ENCODE peak calls at places on chromosomes 5 and 9, in ten cellular contexts. R is NCI-H1694 treated with DMSO at 0.1 percent for 48 hours; H is activated T-cell treated with anti-CD3 and anti-CD28 coated beads, Interleukin-2, amount 50 U/mL, for 72 hours; W is GM23338; O is anterior cingulate cortex; A is mucosa of gallbladder; P is CD4-positive, alpha-beta memory T cell; T is H7; K is fibroblast of the aortic adventitia; B is NCI-H2081. Z is an unnamed sample.
A peak's percentile ranks its signal among the peaks of the same experiment; 100 is the strongest.

GRCh38 chr5:138981131-138981530 is 106.0 kb upstream of the LRRTM2 start:
- DNase-seq in R (no peak), H (no peak), W (no peak), O (no peak), A (no peak), P (no peak), T (no peak), K (peak; percentile 90), B (no peak), Z (no peak)

GRCh38 chr9:21015122-21015815 is 16.2 kb downstream of the HACD4 start:
- DNase-seq in R (no peak), H (no peak), W (peak; percentile 68), O (no peak), A (no peak), P (no peak), T (no peak), K (peak; percentile 70), B (no peak), Z (peak; percentile 21)

GRCh38 chr9:121455527-121456239 is 44.0 kb downstream of the GGTA1 start:
- DNase-seq in R (no peak), H (peak; percentile 69), W (no peak), O (no peak), A (no peak), P (no peak), T (no peak), K (no peak), B (no peak), Z (no peak)

GRCh38 chr5:146059349-146060220 is 45.8 kb downstream of the PLAC8L1 start:
- DNase-seq in R (no peak), H (no peak), W (no peak), O (no peak), A (no peak), P (no peak), T (peak; percentile 42), K (peak; percentile 55), B (no peak), Z (no peak)

GRCh38 chr9:128919409-128919808 is 1.4 kb upstream of the PHYHD1 start:
- DNase-seq in R (no peak), H (no peak), W (no peak), O (no peak), A (no peak), P (no peak), T (peak; percentile 55), K (no peak), B (no peak), Z (no peak)

GRCh38 chr9:74773886-74774479 is 113.7 kb downstream of the TRPM6 start:
- DNase-seq in R (peak; percentile 34), H (peak; percentile 67), W (peak; percentile 84), O (peak; percentile 49), A (peak; percentile 80), P (peak; percentile 61), T (peak; percentile 61), K (peak; percentile 85), B (peak; percentile 71), Z (peak; percentile 76)

GRCh38 chr9:97855486-97855875 is 2.5 kb downstream of the FOXE1 start:
- DNase-seq in R (no peak), H (no peak), W (peak; percentile 34), O (no peak), A (no peak), P (no peak), T (peak; percentile 54), K (no peak), B (no peak), Z (no peak)

GRCh38 chr5:42579320-42579719 is 156.1 kb downstream of the GHR start:
- DNase-seq in R (no peak), H (no peak), W (no peak), O (no peak), A (no peak), P (no peak), T (no peak), K (no peak), B (no peak), Z (no peak)

GRCh38 chr5:51187953-51188591 is 195.2 kb upstream of the ISL1 start:
- DNase-seq in R (no peak), H (no peak), W (peak; percentile 56), O (no peak), A (no peak), P (no peak), T (no peak), K (no peak), B (no peak), Z (no peak)

GRCh38 chr5:78797945-78798731 is 149.6 kb upstream of the LHFPL2 start:
- DNase-seq in R (no peak), H (no peak), W (no peak), O (no peak), A (no peak), P (no peak), T (no peak), K (peak; percentile 67), B (no peak), Z (no peak)